ENCODE peak calls at places on chromosomes 13 and 19, in five cellular contexts. One of them, this sample, is unnamed. For H3K4me1, the result is how much of the 10 kb centered on the place peaks cover.

GRCh38 chr19:16078759-16079707 is 2.7 kb downstream of the TPM4 start:
- DNase-seq in breast epithelium: peak
- DNase-seq in colonic mucosa: peak
- DNase-seq in BE2C: peak
- DNase-seq in trophoblast cell: peak
- DNase-seq in this sample: peak

GRCh38 chr13:64774915-64775314 is 2455.2 kb downstream of the PCDH9 start:
- DNase-seq in trophoblast cell: no peak
- DNase-seq in colonic mucosa: no peak
- DNase-seq in BE2C: no peak
- DNase-seq in breast epithelium: no peak
- DNase-seq in this sample: no peak

GRCh38 chr13:112453874-112454647 is 77.9 kb downstream of the SPACA7 start:
- DNase-seq in BE2C: no peak
- DNase-seq in colonic mucosa: peak
- DNase-seq in breast epithelium: no peak
- DNase-seq in trophoblast cell: no peak
- DNase-seq in this sample: no peak

GRCh38 chr13:59477011-59477410 is 686.7 kb downstream of the DIAPH3 start:
- DNase-seq in colonic mucosa: no peak
- DNase-seq in breast epithelium: no peak
- DNase-seq in BE2C: peak
- DNase-seq in trophoblast cell: no peak
- DNase-seq in this sample: no peak

GRCh38 chr13:66657165-66657895 is 572.8 kb downstream of the PCDH9 start:
- DNase-seq in trophoblast cell: peak
- DNase-seq in breast epithelium: peak
- DNase-seq in colonic mucosa: no peak
- DNase-seq in BE2C: peak
- DNase-seq in this sample: no peak

GRCh38 chr13:35500071-35500595 is 23.6 kb upstream of the MAB21L1 start:
- DNase-seq in BE2C: no peak
- DNase-seq in trophoblast cell: no peak
- DNase-seq in breast epithelium: no peak
- DNase-seq in colonic mucosa: no peak
- DNase-seq in this sample: no peak

GRCh38 chr13:54733639-54734038 is 1705.0 kb downstream of the OLFM4 start:
- DNase-seq in BE2C: no peak
- DNase-seq in colonic mucosa: no peak
- DNase-seq in trophoblast cell: no peak
- DNase-seq in breast epithelium: no peak
- DNase-seq in this sample: no peak

GRCh38 chr19:31316201-31316951 is 32.9 kb downstream of the TSHZ3 start:
- DNase-seq in breast epithelium: no peak
- DNase-seq in colonic mucosa: no peak
- DNase-seq in BE2C: no peak
- DNase-seq in trophoblast cell: no peak
- DNase-seq in this sample: peak

GRCh38 chr13:105634059-105634458 is 901.4 kb downstream of the EFNB2 start:
- DNase-seq in BE2C: no peak
- DNase-seq in breast epithelium: no peak
- DNase-seq in colonic mucosa: no peak
- DNase-seq in trophoblast cell: no peak
- DNase-seq in this sample: no peak

GRCh38 chr19:51111606-51112005 is 3.4 kb upstream of the CTU1 start:
- DNase-seq in BE2C: no peak
- DNase-seq in trophoblast cell: no peak
- DNase-seq in breast epithelium: no peak
- DNase-seq in colonic mucosa: no peak
- DNase-seq in this sample: no peak

GRCh38 chr13:52454825-52455676 is at the start of gene CKAP2:
- DNase-seq in trophoblast cell: peak
- DNase-seq in breast epithelium: peak
- DNase-seq in colonic mucosa: peak
- DNase-seq in BE2C: peak
- DNase-seq in this sample: peak

GRCh38 chr19:40702337-40703012 is 12.0 kb upstream of the NUMBL start:
- DNase-seq in trophoblast cell: no peak
- DNase-seq in BE2C: peak
- DNase-seq in colonic mucosa: no peak
- DNase-seq in breast epithelium: no peak
- DNase-seq in this sample: no peak

GRCh38 chr19:46944123-46944718 is 75.4 kb upstream of the NPAS1 start:
- DNase-seq in colonic mucosa: no peak
- DNase-seq in breast epithelium: no peak
- DNase-seq in BE2C: no peak
- DNase-seq in trophoblast cell: no peak
- DNase-seq in this sample: no peak
- H3K4me1 ChIP-seq in colonic mucosa: under half
- H3K4me1 ChIP-seq in breast epithelium: under half
- H3K4me1 ChIP-seq in BE2C: under half
- H3K4me1 ChIP-seq in trophoblast cell: under half
- H3K4me1 ChIP-seq in this sample: half or more

DNA sequence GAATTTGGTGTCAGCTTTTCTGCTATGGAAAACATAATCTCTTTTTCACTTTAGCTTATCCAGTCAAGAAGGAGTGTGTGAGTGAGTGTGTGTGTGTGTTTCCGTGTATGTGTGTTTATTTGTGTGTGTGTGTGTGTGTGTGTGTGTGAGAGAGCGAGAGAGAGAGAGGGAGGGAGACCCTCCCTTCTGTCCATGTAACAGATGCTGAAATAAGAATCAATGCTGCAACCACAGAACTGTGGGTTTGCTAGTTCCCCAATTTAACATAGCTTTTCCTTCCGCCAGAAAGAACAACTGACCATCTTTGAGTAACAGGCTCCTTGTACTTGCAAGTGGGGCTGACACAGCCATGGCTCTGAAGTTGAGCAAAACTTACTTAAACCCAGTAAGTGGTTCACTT is 5.2 kb downstream of the LCP1 start:
- DNase-seq in breast epithelium: no peak
- DNase-seq in colonic mucosa: no peak
- DNase-seq in trophoblast cell: no peak
- DNase-seq in BE2C: no peak
- DNase-seq in this sample: no peak
- H3K4me1 ChIP-seq in breast epithelium: under half
- H3K4me1 ChIP-seq in colonic mucosa: under half
- H3K4me1 ChIP-seq in trophoblast cell: under half
- H3K4me1 ChIP-seq in BE2C: under half
- H3K4me1 ChIP-seq in this sample: under half

DNA sequence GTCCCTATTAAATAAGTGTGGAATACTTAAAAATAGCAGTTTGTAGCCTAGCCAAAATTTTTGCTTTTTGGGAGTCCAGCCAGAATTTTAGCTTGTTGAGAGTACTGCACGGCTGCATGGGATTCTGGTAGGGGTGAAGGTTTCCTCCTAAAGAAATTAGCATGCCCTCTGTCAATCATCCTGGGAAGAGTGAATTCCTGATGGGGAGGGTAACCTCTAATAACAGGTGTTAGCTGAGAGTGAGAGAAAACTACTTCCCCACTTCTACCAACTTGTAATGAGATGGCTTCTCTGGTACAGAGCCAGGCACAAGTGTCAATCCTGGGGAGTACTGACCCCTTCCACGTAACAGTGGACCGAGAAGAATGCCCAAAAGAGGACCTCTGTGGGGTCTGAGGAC is 195.6 kb downstream of the SPRY2 start:
- DNase-seq in colonic mucosa: no peak
- DNase-seq in BE2C: no peak
- DNase-seq in trophoblast cell: no peak
- DNase-seq in breast epithelium: no peak
- DNase-seq in this sample: no peak
- H3K4me1 ChIP-seq in colonic mucosa: under half
- H3K4me1 ChIP-seq in BE2C: under half
- H3K4me1 ChIP-seq in trophoblast cell: under half
- H3K4me1 ChIP-seq in breast epithelium: under half
- H3K4me1 ChIP-seq in this sample: under half

GRCh38 chr13:41133951-41134350 is 1.3 kb upstream of the KBTBD6 start:
- DNase-seq in colonic mucosa: no peak
- DNase-seq in breast epithelium: no peak
- DNase-seq in BE2C: no peak
- DNase-seq in trophoblast cell: peak
- DNase-seq in this sample: no peak
- H3K4me1 ChIP-seq in colonic mucosa: under half
- H3K4me1 ChIP-seq in breast epithelium: under half
- H3K4me1 ChIP-seq in BE2C: under half
- H3K4me1 ChIP-seq in trophoblast cell: under half
- H3K4me1 ChIP-seq in this sample: under half

GRCh38 chr13:50914301-50914700 is 4.7 kb downstream of the RNASEH2B start:
- DNase-seq in trophoblast cell: no peak
- DNase-seq in breast epithelium: no peak
- DNase-seq in colonic mucosa: no peak
- DNase-seq in BE2C: no peak
- DNase-seq in this sample: no peak

GRCh38 chr13:50917572-50917971 is 8.0 kb downstream of the RNASEH2B start:
- DNase-seq in BE2C: no peak
- DNase-seq in trophoblast cell: no peak
- DNase-seq in colonic mucosa: no peak
- DNase-seq in breast epithelium: no peak
- DNase-seq in this sample: no peak

GRCh38 chr13:50914848-50915247 is 5.3 kb downstream of the RNASEH2B start:
- DNase-seq in trophoblast cell: no peak
- DNase-seq in colonic mucosa: no peak
- DNase-seq in breast epithelium: no peak
- DNase-seq in BE2C: no peak
- DNase-seq in this sample: no peak

GRCh38 chr13:50915562-50915961 is 6.0 kb downstream of the RNASEH2B start:
- DNase-seq in breast epithelium: no peak
- DNase-seq in BE2C: no peak
- DNase-seq in trophoblast cell: no peak
- DNase-seq in colonic mucosa: no peak
- DNase-seq in this sample: no peak

DNA sequence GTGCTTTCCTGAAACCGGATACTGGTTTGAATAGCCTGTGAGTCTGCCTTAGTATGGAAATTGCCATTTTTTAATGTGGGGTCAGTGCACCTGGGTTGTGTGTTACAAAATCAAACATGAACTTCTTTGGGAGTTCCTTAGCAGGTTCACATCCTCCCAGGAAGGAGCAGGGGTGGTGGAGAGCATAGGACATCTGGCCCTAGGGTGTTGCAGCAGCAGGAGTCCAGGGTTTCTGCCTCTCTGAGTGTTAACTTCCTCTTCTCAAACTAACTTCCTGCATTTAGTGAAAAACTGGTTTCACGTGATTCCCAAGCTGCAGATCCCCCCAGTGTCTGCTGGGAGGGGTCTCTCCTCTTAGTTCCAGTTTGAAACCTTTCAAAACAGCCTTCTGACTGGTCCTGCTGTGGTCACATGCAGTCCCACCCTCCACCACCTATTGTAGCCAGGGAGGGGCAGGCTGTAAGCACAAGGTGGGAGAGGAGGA is 7.2 kb downstream of the RNASEH2B start:
- DNase-seq in BE2C: no peak
- DNase-seq in trophoblast cell: no peak
- DNase-seq in colonic mucosa: peak
- DNase-seq in breast epithelium: no peak
- DNase-seq in this sample: peak
- H3K4me1 ChIP-seq in BE2C: under half
- H3K4me1 ChIP-seq in trophoblast cell: under half
- H3K4me1 ChIP-seq in colonic mucosa: under half
- H3K4me1 ChIP-seq in breast epithelium: under half
- H3K4me1 ChIP-seq in this sample: under half

GRCh38 chr19:10752237-10752912 is 34.5 kb downstream of the DNM2 start:
- DNase-seq in breast epithelium: no peak
- DNase-seq in colonic mucosa: no peak
- DNase-seq in BE2C: no peak
- DNase-seq in trophoblast cell: no peak
- DNase-seq in this sample: no peak
- H3K4me1 ChIP-seq in breast epithelium: under half
- H3K4me1 ChIP-seq in colonic mucosa: under half
- H3K4me1 ChIP-seq in BE2C: under half
- H3K4me1 ChIP-seq in trophoblast cell: under half
- H3K4me1 ChIP-seq in this sample: under half

GRCh38 chr19:2509096-2509495 is 33.2 kb downstream of the GADD45B start:
- DNase-seq in colonic mucosa: no peak
- DNase-seq in trophoblast cell: no peak
- DNase-seq in breast epithelium: no peak
- DNase-seq in BE2C: no peak
- DNase-seq in this sample: no peak
- H3K4me1 ChIP-seq in colonic mucosa: under half
- H3K4me1 ChIP-seq in trophoblast cell: under half
- H3K4me1 ChIP-seq in breast epithelium: under half
- H3K4me1 ChIP-seq in BE2C: under half
- H3K4me1 ChIP-seq in this sample: under half

This sample was measured in gastrocnemius medialis.